ENCODE peak calls at places on chromosomes 7 and 10, in eight cellular contexts. One of them, this sample, is unnamed. For H3K36me3, the result is how much of the 10 kb centered on the place peaks cover.

GRCh38 chr10:73886085-73886529 is 11.8 kb upstream of the CAMK2G start:
- DNase-seq in neural progenitor cell: peak
- DNase-seq in stomach: peak
- DNase-seq in PC-3: peak
- DNase-seq in OCI-LY7: peak
- DNase-seq in Panc1: peak
- DNase-seq in HCT116: no peak
- DNase-seq in mucosa of descending colon: no peak
- DNase-seq in this sample: peak

GRCh38 chr10:72334832-72335393 is 19.8 kb downstream of the DNAJB12 start:
- DNase-seq in neural progenitor cell: no peak
- DNase-seq in stomach: peak
- DNase-seq in PC-3: no peak
- DNase-seq in OCI-LY7: peak
- DNase-seq in Panc1: no peak
- DNase-seq in HCT116: no peak
- DNase-seq in mucosa of descending colon: peak
- DNase-seq in this sample: peak

GRCh38 chr10:73106301-73106700 is 4.0 kb upstream of the NUDT13 start:
- DNase-seq in neural progenitor cell: no peak
- DNase-seq in stomach: no peak
- DNase-seq in PC-3: no peak
- DNase-seq in OCI-LY7: no peak
- DNase-seq in Panc1: no peak
- DNase-seq in HCT116: no peak
- DNase-seq in mucosa of descending colon: no peak
- DNase-seq in this sample: no peak

GRCh38 chr10:117441812-117442443 is 66.7 kb upstream of the PDZD8 start:
- DNase-seq in neural progenitor cell: no peak
- DNase-seq in stomach: no peak
- DNase-seq in PC-3: peak
- DNase-seq in OCI-LY7: peak
- DNase-seq in Panc1: no peak
- DNase-seq in HCT116: no peak
- DNase-seq in mucosa of descending colon: no peak
- DNase-seq in this sample: peak

GRCh38 chr7:98287486-98287959 is 6.0 kb downstream of the BRI3 start:
- DNase-seq in neural progenitor cell: no peak
- DNase-seq in stomach: peak
- DNase-seq in PC-3: no peak
- DNase-seq in OCI-LY7: peak
- DNase-seq in Panc1: no peak
- DNase-seq in HCT116: no peak
- DNase-seq in mucosa of descending colon: peak
- DNase-seq in this sample: peak

GRCh38 chr10:69311309-69311708 is 33.0 kb downstream of the HK1 start:
- DNase-seq in neural progenitor cell: no peak
- DNase-seq in stomach: no peak
- DNase-seq in PC-3: no peak
- DNase-seq in OCI-LY7: no peak
- DNase-seq in Panc1: no peak
- DNase-seq in HCT116: no peak
- DNase-seq in mucosa of descending colon: no peak
- DNase-seq in this sample: no peak

GRCh38 chr7:47827321-47827720 is 120.9 kb downstream of the PKD1L1 start:
- DNase-seq in neural progenitor cell: no peak
- DNase-seq in stomach: no peak
- DNase-seq in PC-3: peak
- DNase-seq in OCI-LY7: no peak
- DNase-seq in Panc1: no peak
- DNase-seq in HCT116: no peak
- DNase-seq in mucosa of descending colon: no peak
- DNase-seq in this sample: no peak

GRCh38 chr7:16419126-16419525 is 2.2 kb downstream of the CRPPA start:
- DNase-seq in neural progenitor cell: no peak
- DNase-seq in stomach: no peak
- DNase-seq in PC-3: no peak
- DNase-seq in OCI-LY7: no peak
- DNase-seq in Panc1: no peak
- DNase-seq in HCT116: no peak
- DNase-seq in mucosa of descending colon: no peak
- DNase-seq in this sample: no peak

GRCh38 chr7:42734568-42734967 is 177.3 kb downstream of the C7orf25 start:
- DNase-seq in neural progenitor cell: no peak
- DNase-seq in stomach: no peak
- DNase-seq in PC-3: peak
- DNase-seq in OCI-LY7: no peak
- DNase-seq in Panc1: no peak
- DNase-seq in HCT116: no peak
- DNase-seq in mucosa of descending colon: no peak
- DNase-seq in this sample: peak

GRCh38 chr10:122878799-122879338 is 512 bp downstream of the FAM24B start:
- DNase-seq in neural progenitor cell: no peak
- DNase-seq in stomach: no peak
- DNase-seq in PC-3: peak
- DNase-seq in OCI-LY7: peak
- DNase-seq in Panc1: no peak
- DNase-seq in HCT116: no peak
- DNase-seq in mucosa of descending colon: no peak
- DNase-seq in this sample: peak

GRCh38 chr7:159229683-159230475 is 85.2 kb upstream of the VIPR2 start:
- DNase-seq in neural progenitor cell: no peak
- DNase-seq in stomach: no peak
- DNase-seq in PC-3: no peak
- DNase-seq in OCI-LY7: no peak
- DNase-seq in Panc1: no peak
- DNase-seq in HCT116: no peak
- DNase-seq in mucosa of descending colon: no peak
- DNase-seq in this sample: no peak

GRCh38 chr7:36138209-36138608 is 14.8 kb upstream of the EEPD1 start:
- DNase-seq in neural progenitor cell: no peak
- DNase-seq in stomach: no peak
- DNase-seq in PC-3: no peak
- DNase-seq in OCI-LY7: no peak
- DNase-seq in Panc1: no peak
- DNase-seq in HCT116: no peak
- DNase-seq in mucosa of descending colon: no peak
- DNase-seq in this sample: no peak

GRCh38 chr10:86138551-86139065 is 228.0 kb downstream of the GRID1 start:
- DNase-seq in neural progenitor cell: no peak
- DNase-seq in stomach: no peak
- DNase-seq in PC-3: no peak
- DNase-seq in OCI-LY7: no peak
- DNase-seq in Panc1: no peak
- DNase-seq in HCT116: no peak
- DNase-seq in mucosa of descending colon: no peak
- DNase-seq in this sample: no peak

GRCh38 chr10:44857363-44858016 is 53.6 kb upstream of the TMEM72 start:
- DNase-seq in neural progenitor cell: peak
- DNase-seq in stomach: peak
- DNase-seq in PC-3: peak
- DNase-seq in OCI-LY7: peak
- DNase-seq in Panc1: no peak
- DNase-seq in HCT116: no peak
- DNase-seq in mucosa of descending colon: no peak
- DNase-seq in this sample: peak

GRCh38 chr7:20539201-20539600 is 76.3 kb upstream of the ABCB5 start:
- DNase-seq in neural progenitor cell: peak
- DNase-seq in stomach: no peak
- DNase-seq in PC-3: peak
- DNase-seq in OCI-LY7: peak
- DNase-seq in Panc1: no peak
- DNase-seq in HCT116: peak
- DNase-seq in mucosa of descending colon: no peak
- DNase-seq in this sample: peak

GRCh38 chr7:73992104-73992562 is 35.8 kb upstream of the ELN start:
- DNase-seq in neural progenitor cell: no peak
- DNase-seq in stomach: peak
- DNase-seq in PC-3: no peak
- DNase-seq in OCI-LY7: no peak
- DNase-seq in Panc1: no peak
- DNase-seq in HCT116: no peak
- DNase-seq in mucosa of descending colon: peak
- DNase-seq in this sample: no peak

GRCh38 chr10:95508730-95509129 is 52.4 kb downstream of the SORBS1 start:
- DNase-seq in neural progenitor cell: peak
- DNase-seq in stomach: no peak
- DNase-seq in PC-3: no peak
- DNase-seq in OCI-LY7: no peak
- DNase-seq in Panc1: no peak
- DNase-seq in HCT116: no peak
- DNase-seq in mucosa of descending colon: no peak
- DNase-seq in this sample: no peak

GRCh38 chr7:144001543-144001942 is 1.4 kb downstream of the OR6B1 start:
- DNase-seq in neural progenitor cell: no peak
- DNase-seq in stomach: no peak
- DNase-seq in PC-3: no peak
- DNase-seq in OCI-LY7: no peak
- DNase-seq in Panc1: no peak
- DNase-seq in HCT116: no peak
- DNase-seq in mucosa of descending colon: no peak
- DNase-seq in this sample: no peak

GRCh38 chr10:93458821-93459257 is 23.3 kb downstream of the MYOF start:
- DNase-seq in neural progenitor cell: peak
- DNase-seq in stomach: peak
- DNase-seq in PC-3: peak
- DNase-seq in OCI-LY7: no peak
- DNase-seq in Panc1: peak
- DNase-seq in HCT116: peak
- DNase-seq in mucosa of descending colon: no peak
- DNase-seq in this sample: peak

GRCh38 chr10:103276251-103276936 is 544 bp upstream of the INA start:
- DNase-seq in neural progenitor cell: peak
- DNase-seq in stomach: no peak
- DNase-seq in PC-3: no peak
- DNase-seq in OCI-LY7: no peak
- DNase-seq in Panc1: no peak
- DNase-seq in HCT116: no peak
- DNase-seq in mucosa of descending colon: no peak
- DNase-seq in this sample: no peak

GRCh38 chr7:93622036-93622714 is 47.7 kb upstream of the CALCR start:
- DNase-seq in neural progenitor cell: peak
- DNase-seq in stomach: no peak
- DNase-seq in PC-3: peak
- DNase-seq in OCI-LY7: peak
- DNase-seq in Panc1: no peak
- DNase-seq in HCT116: peak
- DNase-seq in mucosa of descending colon: no peak
- DNase-seq in this sample: peak
- TF ChIP-seq CTCF in neural progenitor cell: peak
- TF ChIP-seq CTCF in stomach: no peak
- TF ChIP-seq CTCF in PC-3: peak
- TF ChIP-seq CTCF in OCI-LY7: peak
- TF ChIP-seq CTCF in Panc1: peak
- TF ChIP-seq CTCF in HCT116: peak
- TF ChIP-seq CTCF in mucosa of descending colon: no peak
- TF ChIP-seq CTCF in this sample: peak

GRCh38 chr10:3828404-3829192 is 43.6 kb upstream of the KLF6 start:
- DNase-seq in neural progenitor cell: no peak
- DNase-seq in stomach: no peak
- DNase-seq in PC-3: peak
- DNase-seq in OCI-LY7: peak
- DNase-seq in Panc1: no peak
- DNase-seq in HCT116: no peak
- DNase-seq in mucosa of descending colon: no peak
- DNase-seq in this sample: peak
- H3K4me3 ChIP-seq in neural progenitor cell: no peak
- H3K4me3 ChIP-seq in stomach: peak
- H3K4me3 ChIP-seq in PC-3: peak
- H3K4me3 ChIP-seq in OCI-LY7: peak
- H3K4me3 ChIP-seq in Panc1: peak
- H3K4me3 ChIP-seq in HCT116: peak
- H3K4me3 ChIP-seq in mucosa of descending colon: no peak
- H3K4me3 ChIP-seq in this sample: peak

DNA sequence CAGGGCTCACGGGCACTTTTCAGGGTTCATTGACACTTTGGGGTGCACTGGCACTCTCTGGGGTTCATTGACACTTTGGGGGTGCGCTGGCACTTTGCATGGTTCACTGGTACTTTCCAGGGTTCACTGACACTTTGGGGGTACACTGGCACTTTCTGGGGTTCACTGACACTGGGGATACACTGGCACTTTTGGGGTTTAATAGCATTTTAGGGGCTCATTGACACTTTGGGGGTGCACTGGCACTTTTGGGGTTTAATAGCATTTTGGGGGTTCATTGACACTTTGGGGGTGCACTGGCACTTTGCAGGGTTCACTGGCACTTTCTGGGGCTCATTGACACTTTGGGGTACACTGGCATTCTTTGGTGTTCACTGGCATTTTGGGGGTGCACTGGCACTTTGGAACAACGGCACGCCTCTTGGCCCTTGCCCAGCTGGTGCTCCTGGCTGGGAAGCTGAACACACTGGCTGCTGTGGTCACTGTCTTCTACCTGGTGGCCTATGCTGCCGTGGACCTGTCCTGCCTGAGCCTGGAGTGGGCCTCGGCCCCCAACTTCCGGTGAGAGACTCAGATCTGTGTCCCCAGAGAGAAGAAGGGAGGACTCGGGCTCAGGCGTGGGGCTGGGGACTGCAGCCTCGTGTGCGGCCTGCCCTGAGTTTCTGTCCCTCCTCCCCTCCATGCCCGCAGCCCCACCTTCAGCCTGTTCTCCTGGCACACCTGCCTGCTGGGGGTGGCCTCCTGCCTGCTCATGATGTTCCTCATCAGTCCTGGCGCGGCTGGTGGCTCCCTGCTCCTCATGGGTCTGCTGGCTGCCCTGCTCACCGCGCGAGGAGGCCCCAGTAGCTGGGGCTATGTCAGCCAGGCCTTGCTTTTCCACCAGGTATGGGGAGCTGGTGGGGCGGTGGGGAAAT is 6.2 kb upstream of the TRIP6 start:
- DNase-seq in neural progenitor cell: no peak
- DNase-seq in stomach: no peak
- DNase-seq in PC-3: no peak
- DNase-seq in OCI-LY7: no peak
- DNase-seq in Panc1: no peak
- DNase-seq in HCT116: no peak
- DNase-seq in mucosa of descending colon: no peak
- DNase-seq in this sample: no peak
- H3K36me3 ChIP-seq in neural progenitor cell: under half
- H3K36me3 ChIP-seq in stomach: half or more
- H3K36me3 ChIP-seq in PC-3: under half
- H3K36me3 ChIP-seq in OCI-LY7: under half
- H3K36me3 ChIP-seq in Panc1: under half
- H3K36me3 ChIP-seq in HCT116: under half
- H3K36me3 ChIP-seq in mucosa of descending colon: under half
- H3K36me3 ChIP-seq in this sample: under half

DNA sequence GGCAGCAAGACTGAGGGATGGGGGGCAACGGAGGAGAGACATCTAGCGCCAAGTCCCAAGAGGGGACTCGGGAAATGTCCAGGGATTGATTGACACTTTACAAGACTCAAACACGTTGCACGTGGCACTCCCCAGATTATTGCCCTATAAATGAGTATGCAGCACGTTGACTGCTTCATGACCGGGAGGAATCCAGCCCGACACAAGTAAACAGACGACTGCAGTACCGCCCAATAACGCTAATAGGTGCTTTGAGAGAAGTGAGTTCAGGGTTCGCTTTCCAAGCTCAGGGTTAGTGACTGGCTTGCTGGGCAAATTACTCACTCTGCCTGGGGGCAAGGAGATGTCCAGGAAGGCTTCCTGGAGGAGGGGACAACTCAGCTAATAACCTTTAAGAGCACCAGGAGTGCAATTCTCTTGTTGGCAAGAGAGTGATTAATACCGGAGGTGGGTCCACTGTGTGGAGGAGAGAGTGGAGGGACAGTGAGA is 73.3 kb upstream of the MYL10 start:
- DNase-seq in neural progenitor cell: no peak
- DNase-seq in stomach: no peak
- DNase-seq in PC-3: peak
- DNase-seq in OCI-LY7: peak
- DNase-seq in Panc1: no peak
- DNase-seq in HCT116: peak
- DNase-seq in mucosa of descending colon: peak
- DNase-seq in this sample: peak
- TF ChIP-seq CTCF in neural progenitor cell: no peak
- TF ChIP-seq CTCF in stomach: no peak
- TF ChIP-seq CTCF in PC-3: peak
- TF ChIP-seq CTCF in OCI-LY7: no peak
- TF ChIP-seq CTCF in Panc1: no peak
- TF ChIP-seq CTCF in HCT116: peak
- TF ChIP-seq CTCF in mucosa of descending colon: peak
- TF ChIP-seq CTCF in this sample: no peak

This sample was measured in bronchial epithelial cell.